ENCODE peak calls at places on chromosomes 13 and 19, in five cellular contexts. One of them, this sample, is unnamed.

GRCh38 chr19:15025237-15025636 is 24.0 kb upstream of the CASP14 start:
- DNase-seq in endothelial cell of umbilical vein: no peak
- DNase-seq in aorta: no peak
- DNase-seq in pancreas: no peak
- DNase-seq in uterus: no peak
- DNase-seq in this sample: no peak

GRCh38 chr13:104740616-104741222 is 1674.5 kb upstream of the SLC10A2 start:
- DNase-seq in endothelial cell of umbilical vein: no peak
- DNase-seq in uterus: no peak
- DNase-seq in pancreas: no peak
- DNase-seq in aorta: peak
- DNase-seq in this sample: no peak

GRCh38 chr13:114228176-114228575 is 6.5 kb upstream of the CDC16 start:
- DNase-seq in endothelial cell of umbilical vein: no peak
- DNase-seq in aorta: no peak
- DNase-seq in uterus: no peak
- DNase-seq in pancreas: no peak
- DNase-seq in this sample: no peak

GRCh38 chr19:54439174-54439851 is 9.7 kb upstream of the LENG8 start:
- DNase-seq in pancreas: peak
- DNase-seq in uterus: no peak
- DNase-seq in endothelial cell of umbilical vein: peak
- DNase-seq in aorta: no peak
- DNase-seq in this sample: no peak

GRCh38 chr13:103976371-103976770 is 910.2 kb upstream of the SLC10A2 start:
- DNase-seq in aorta: no peak
- DNase-seq in uterus: no peak
- DNase-seq in endothelial cell of umbilical vein: no peak
- DNase-seq in pancreas: no peak
- DNase-seq in this sample: no peak

GRCh38 chr13:42216422-42216735 is 55.6 kb upstream of the AKAP11 start:
- DNase-seq in aorta: no peak
- DNase-seq in pancreas: no peak
- DNase-seq in endothelial cell of umbilical vein: no peak
- DNase-seq in uterus: no peak
- DNase-seq in this sample: no peak

GRCh38 chr13:112350300-112350699 is 25.9 kb upstream of the SPACA7 start:
- DNase-seq in endothelial cell of umbilical vein: no peak
- DNase-seq in aorta: no peak
- DNase-seq in pancreas: no peak
- DNase-seq in uterus: no peak
- DNase-seq in this sample: no peak

GRCh38 chr19:19530423-19530804 is 1.7 kb downstream of the YJEFN3 start:
- DNase-seq in aorta: no peak
- DNase-seq in uterus: no peak
- DNase-seq in pancreas: no peak
- DNase-seq in endothelial cell of umbilical vein: no peak
- DNase-seq in this sample: no peak

GRCh38 chr19:31119951-31120690 is 229.1 kb downstream of the TSHZ3 start:
- DNase-seq in uterus: no peak
- DNase-seq in endothelial cell of umbilical vein: no peak
- DNase-seq in pancreas: no peak
- DNase-seq in aorta: no peak
- DNase-seq in this sample: no peak

GRCh38 chr19:49712397-49712859 is 21.5 kb downstream of the CPT1C start:
- DNase-seq in aorta: no peak
- DNase-seq in uterus: peak
- DNase-seq in endothelial cell of umbilical vein: no peak
- DNase-seq in pancreas: no peak
- DNase-seq in this sample: no peak

GRCh38 chr19:6069268-6069771 is 41.0 kb downstream of the RFX2 start:
- DNase-seq in uterus: no peak
- DNase-seq in pancreas: no peak
- DNase-seq in endothelial cell of umbilical vein: no peak
- DNase-seq in aorta: no peak
- DNase-seq in this sample: no peak

GRCh38 chr19:7010722-7011593 is 10.3 kb downstream of the MBD3L2B start:
- DNase-seq in aorta: no peak
- DNase-seq in endothelial cell of umbilical vein: no peak
- DNase-seq in uterus: no peak
- DNase-seq in pancreas: no peak
- DNase-seq in this sample: no peak

GRCh38 chr13:29743229-29743786 is 107.1 kb downstream of the UBL3 start:
- DNase-seq in uterus: peak
- DNase-seq in endothelial cell of umbilical vein: peak
- DNase-seq in pancreas: no peak
- DNase-seq in aorta: no peak
- DNase-seq in this sample: no peak

GRCh38 chr13:45231722-45232121 is 30.9 kb upstream of the KCTD4 start:
- DNase-seq in endothelial cell of umbilical vein: peak
- DNase-seq in aorta: no peak
- DNase-seq in pancreas: no peak
- DNase-seq in uterus: no peak
- DNase-seq in this sample: no peak

GRCh38 chr13:48902421-48902820 is 73.3 kb upstream of the FNDC3A start:
- DNase-seq in endothelial cell of umbilical vein: no peak
- DNase-seq in uterus: no peak
- DNase-seq in pancreas: no peak
- DNase-seq in aorta: no peak
- DNase-seq in this sample: no peak

GRCh38 chr19:4624301-4624700 is 15.0 kb upstream of the TNFAIP8L1 start:
- DNase-seq in pancreas: no peak
- DNase-seq in uterus: no peak
- DNase-seq in aorta: no peak
- DNase-seq in endothelial cell of umbilical vein: no peak
- DNase-seq in this sample: no peak

DNA sequence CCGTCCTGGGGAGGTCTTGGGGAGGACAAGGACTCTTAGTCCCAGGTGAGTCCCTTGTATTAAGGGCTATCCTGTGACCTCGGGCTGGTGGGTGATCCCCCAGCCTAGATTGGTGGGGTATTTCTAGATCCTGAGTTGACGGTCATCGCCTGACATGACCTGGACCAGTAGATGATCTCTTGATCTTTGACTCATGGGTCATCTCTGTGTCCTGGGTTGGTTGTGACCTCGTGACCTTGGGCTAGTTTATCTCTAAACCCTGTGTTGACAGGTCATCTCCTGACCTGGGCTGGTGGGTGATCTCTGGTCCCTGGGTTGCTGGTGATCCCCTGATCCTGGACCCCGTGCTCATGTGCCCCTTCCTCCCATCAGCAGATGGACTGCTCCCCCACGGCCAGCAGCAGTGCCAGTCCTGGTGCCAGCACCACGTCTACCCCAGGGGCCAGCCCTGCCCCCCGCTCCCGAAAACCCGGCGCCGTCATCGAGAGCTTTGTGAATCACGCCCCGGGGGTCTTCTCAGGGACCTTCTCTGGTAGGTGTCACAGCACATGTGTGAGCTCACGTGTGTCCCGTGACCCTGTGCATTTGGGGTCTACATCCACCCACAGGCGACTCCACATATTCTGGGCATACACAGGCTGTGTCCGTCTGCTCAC is 6.3 kb downstream of the MIDN start:
- DNase-seq in uterus: no peak
- DNase-seq in pancreas: no peak
- DNase-seq in endothelial cell of umbilical vein: no peak
- DNase-seq in aorta: no peak
- DNase-seq in this sample: no peak
- H3K4me3 ChIP-seq in uterus: no peak
- H3K4me3 ChIP-seq in pancreas: no peak
- H3K4me3 ChIP-seq in endothelial cell of umbilical vein: no peak
- H3K4me3 ChIP-seq in aorta: no peak
- H3K4me3 ChIP-seq in this sample: no peak

GRCh38 chr13:36436811-36437210 is 4.5 kb downstream of the CCNA1 start:
- DNase-seq in aorta: no peak
- DNase-seq in pancreas: no peak
- DNase-seq in uterus: no peak
- DNase-seq in endothelial cell of umbilical vein: no peak
- DNase-seq in this sample: no peak

GRCh38 chr13:36430247-36431203 is 1.8 kb upstream of the CCNA1 start:
- DNase-seq in pancreas: no peak
- DNase-seq in endothelial cell of umbilical vein: no peak
- DNase-seq in aorta: peak
- DNase-seq in uterus: peak
- DNase-seq in this sample: no peak

GRCh38 chr13:36428083-36428482 is 4.2 kb upstream of the CCNA1 start:
- DNase-seq in pancreas: no peak
- DNase-seq in endothelial cell of umbilical vein: no peak
- DNase-seq in aorta: no peak
- DNase-seq in uterus: no peak
- DNase-seq in this sample: no peak

GRCh38 chr13:36432106-36432544 is at the start of gene CCNA1:
- DNase-seq in aorta: peak
- DNase-seq in uterus: peak
- DNase-seq in pancreas: peak
- DNase-seq in endothelial cell of umbilical vein: no peak
- DNase-seq in this sample: no peak

GRCh38 chr13:36431204-36432105 is 840 bp upstream of the CCNA1 start:
- DNase-seq in endothelial cell of umbilical vein: no peak
- DNase-seq in aorta: peak
- DNase-seq in pancreas: peak
- DNase-seq in uterus: no peak
- DNase-seq in this sample: no peak
- H3K4me3 ChIP-seq in endothelial cell of umbilical vein: peak
- H3K4me3 ChIP-seq in aorta: peak
- H3K4me3 ChIP-seq in pancreas: peak
- H3K4me3 ChIP-seq in uterus: peak
- H3K4me3 ChIP-seq in this sample: no peak

GRCh38 chr13:102699419-102699961 is 4.6 kb upstream of the METTL21C start:
- DNase-seq in pancreas: no peak
- DNase-seq in endothelial cell of umbilical vein: no peak
- DNase-seq in uterus: no peak
- DNase-seq in aorta: no peak
- DNase-seq in this sample: no peak
- H3K4me3 ChIP-seq in pancreas: no peak
- H3K4me3 ChIP-seq in endothelial cell of umbilical vein: no peak
- H3K4me3 ChIP-seq in uterus: no peak
- H3K4me3 ChIP-seq in aorta: no peak
- H3K4me3 ChIP-seq in this sample: no peak

GRCh38 chr19:3455393-3455955 is 24.9 kb downstream of the SMIM24 start:
- DNase-seq in uterus: no peak
- DNase-seq in endothelial cell of umbilical vein: no peak
- DNase-seq in pancreas: no peak
- DNase-seq in aorta: no peak
- DNase-seq in this sample: no peak
- H3K4me3 ChIP-seq in uterus: no peak
- H3K4me3 ChIP-seq in endothelial cell of umbilical vein: no peak
- H3K4me3 ChIP-seq in pancreas: no peak
- H3K4me3 ChIP-seq in aorta: no peak
- H3K4me3 ChIP-seq in this sample: no peak

DNA sequence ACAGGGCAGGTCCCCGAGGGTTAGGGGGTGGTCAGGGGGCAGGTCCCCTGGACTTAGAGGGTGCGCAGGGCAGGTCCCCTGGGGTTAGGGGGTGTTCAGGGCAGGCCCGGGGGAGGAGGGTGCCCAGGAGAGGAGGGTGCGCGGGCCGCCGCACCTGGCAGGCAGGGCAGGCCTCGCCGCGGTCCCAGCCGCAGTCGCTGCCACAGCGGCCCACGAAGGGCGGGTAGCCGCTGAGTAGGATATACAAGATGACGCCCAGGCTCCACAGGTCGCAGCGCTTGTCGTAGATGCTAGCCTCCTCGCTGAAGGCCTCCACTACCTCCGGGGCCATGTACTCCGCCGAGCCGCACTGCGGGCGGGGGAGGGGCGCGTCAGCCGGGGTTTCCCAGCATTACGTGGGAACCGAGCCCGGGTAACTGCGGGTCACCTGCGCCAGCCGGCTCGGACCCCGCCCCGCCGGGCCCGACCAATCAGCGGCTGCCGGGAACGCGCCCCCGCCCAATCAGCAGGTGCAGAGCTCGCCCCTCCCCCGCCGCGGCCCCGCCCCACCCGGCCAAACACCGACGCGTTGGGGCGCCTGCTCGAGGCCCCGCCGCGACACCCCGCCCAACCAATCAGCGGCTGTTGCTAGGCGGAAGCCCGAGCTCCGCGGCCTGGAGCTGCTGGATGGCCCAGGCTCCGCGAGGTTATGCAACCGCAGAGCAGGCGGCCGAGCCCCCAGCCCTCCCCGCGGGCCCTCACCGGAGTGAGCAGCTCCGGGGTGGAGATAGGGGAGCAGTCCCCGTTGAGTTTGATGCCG is 9.2 kb downstream of the MKNK2 start:
- DNase-seq in aorta: peak
- DNase-seq in pancreas: peak
- DNase-seq in endothelial cell of umbilical vein: peak
- DNase-seq in uterus: peak
- DNase-seq in this sample: peak
- H3K4me3 ChIP-seq in aorta: no peak
- H3K4me3 ChIP-seq in pancreas: peak
- H3K4me3 ChIP-seq in endothelial cell of umbilical vein: no peak
- H3K4me3 ChIP-seq in uterus: no peak
- H3K4me3 ChIP-seq in this sample: peak

DNA sequence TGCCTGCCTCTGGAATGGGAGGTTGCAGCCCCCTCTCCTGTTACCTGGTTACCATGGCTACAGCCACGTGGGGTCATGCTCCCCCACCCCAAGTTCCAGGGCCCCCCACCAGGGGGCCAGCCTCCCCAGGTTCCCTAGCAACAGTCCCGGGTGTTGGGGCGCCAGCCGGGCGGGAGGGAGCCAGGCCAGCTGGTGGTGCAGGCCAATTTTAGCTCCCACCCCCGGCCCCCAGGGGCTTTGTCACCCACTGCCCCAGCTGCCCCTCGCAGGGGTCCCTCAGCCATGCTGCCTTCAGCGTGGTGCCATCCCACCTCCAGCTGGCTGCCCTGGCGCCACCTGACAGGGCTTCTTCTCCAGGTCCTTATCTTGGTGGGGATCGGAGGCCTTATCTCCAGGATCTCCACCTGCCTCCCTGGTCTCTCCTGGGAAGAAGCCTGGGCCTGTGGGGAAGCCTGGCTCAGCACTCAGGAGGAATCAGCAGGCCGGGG is 3.0 kb downstream of the MARK4 start:
- DNase-seq in endothelial cell of umbilical vein: no peak
- DNase-seq in uterus: no peak
- DNase-seq in aorta: no peak
- DNase-seq in pancreas: peak
- DNase-seq in this sample: no peak
- H3K4me3 ChIP-seq in endothelial cell of umbilical vein: no peak
- H3K4me3 ChIP-seq in uterus: no peak
- H3K4me3 ChIP-seq in aorta: no peak
- H3K4me3 ChIP-seq in pancreas: no peak
- H3K4me3 ChIP-seq in this sample: no peak

DNA sequence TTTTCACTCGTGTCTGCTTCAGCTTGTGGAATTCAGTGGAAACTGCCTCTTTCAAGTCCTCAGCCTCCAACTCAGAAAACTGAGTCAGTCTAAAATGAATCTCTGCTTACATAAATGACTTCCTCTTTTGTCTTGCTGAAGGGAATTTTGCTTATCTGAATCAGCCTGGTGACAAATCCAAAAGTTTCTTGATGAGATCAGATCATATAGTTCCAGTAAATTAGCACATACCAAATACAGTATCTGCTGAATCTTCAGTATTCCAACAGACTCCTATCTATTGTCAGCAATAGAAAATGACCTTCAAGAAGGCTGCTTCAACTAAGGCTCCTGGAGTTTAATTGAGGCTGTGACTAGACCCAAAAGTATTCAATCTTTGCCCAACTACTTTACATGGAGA is 290.0 kb downstream of the MZT1 start:
- DNase-seq in uterus: no peak
- DNase-seq in aorta: no peak
- DNase-seq in endothelial cell of umbilical vein: no peak
- DNase-seq in pancreas: no peak
- DNase-seq in this sample: no peak
- H3K4me3 ChIP-seq in uterus: no peak
- H3K4me3 ChIP-seq in aorta: no peak
- H3K4me3 ChIP-seq in endothelial cell of umbilical vein: no peak
- H3K4me3 ChIP-seq in pancreas: no peak
- H3K4me3 ChIP-seq in this sample: no peak

GRCh38 chr19:3374369-3375112 is 8.2 kb downstream of the NFIC start:
- DNase-seq in endothelial cell of umbilical vein: no peak
- DNase-seq in aorta: peak
- DNase-seq in uterus: peak
- DNase-seq in pancreas: peak
- DNase-seq in this sample: no peak
- H3K4me3 ChIP-seq in endothelial cell of umbilical vein: no peak
- H3K4me3 ChIP-seq in aorta: no peak
- H3K4me3 ChIP-seq in uterus: peak
- H3K4me3 ChIP-seq in pancreas: peak
- H3K4me3 ChIP-seq in this sample: no peak

This sample was measured in CD8-positive, alpha-beta memory T cell.